ENCODE peak calls at places on chromosomes 11 and 22, in six cellular contexts. B is IMR-90, L is H9, H is neuronal stem cell, P is mesendoderm, C is H1. G is an unnamed sample.

GRCh38 chr11:19642185-19642591 is 70.4 kb upstream of the NAV2 start:
- DNase-seq in L (no peak), C (no peak), B (no peak), H (no peak), P (no peak), G (no peak)

GRCh38 chr11:2315395-2316168 is 13.8 kb downstream of the TSPAN32 start:
- DNase-seq in H (no peak), B (no peak), P (no peak), L (no peak), C (no peak), G (no peak)

GRCh38 chr11:129148487-129148886 is 43.6 kb downstream of the ARHGAP32 start:
- DNase-seq in L (no peak), B (no peak), C (no peak), P (peak), H (no peak), G (no peak)

GRCh38 chr22:31269892-31270574 is 22.3 kb downstream of the PIK3IP1 start:
- DNase-seq in H (no peak), C (no peak), L (peak), P (peak), B (no peak), G (no peak)

GRCh38 chr22:43776081-43776670 is 35.9 kb downstream of the EFCAB6 start:
- DNase-seq in L (no peak), C (no peak), P (no peak), H (no peak), B (peak), G (no peak)

GRCh38 chr11:131495417-131495816 is 125.0 kb downstream of the NTM start:
- DNase-seq in C (no peak), P (no peak), B (no peak), L (no peak), H (no peak), G (no peak)

GRCh38 chr11:133832096-133833081 is 12.9 kb downstream of the SPATA19 start:
- DNase-seq in P (no peak), L (no peak), C (peak), B (no peak), H (no peak), G (no peak)

GRCh38 chr22:31743871-31744270 is 6.1 kb downstream of the PRR14L start:
- DNase-seq in L (no peak), H (no peak), P (no peak), B (no peak), C (no peak), G (no peak)

GRCh38 chr11:105867742-105868141 is 154.3 kb downstream of the MSANTD4 start:
- DNase-seq in C (no peak), P (no peak), H (no peak), L (no peak), B (peak), G (no peak)

GRCh38 chr22:41873391-41873790 is 40.5 kb downstream of the SREBF2 start:
- DNase-seq in H (no peak), P (no peak), B (no peak), C (no peak), L (no peak), G (no peak)

GRCh38 chr22:22558972-22559603 is at the start of gene PRAME:
- DNase-seq in C (peak), B (peak), L (peak), P (peak), H (peak), G (peak)

GRCh38 chr11:1453611-1454386 is 32.8 kb downstream of the MOB2 start:
- DNase-seq in C (peak), B (no peak), P (peak), L (peak), H (no peak), G (no peak)

GRCh38 chr22:42960146-42960509 is 54.8 kb downstream of the PACSIN2 start:
- DNase-seq in P (no peak), C (no peak), H (no peak), B (peak), L (no peak), G (no peak)

GRCh38 chr11:70270877-70271634 is 566 bp downstream of the PPFIA1 start:
- DNase-seq in L (peak), B (peak), H (peak), P (peak), C (peak), G (peak)

GRCh38 chr11:111727431-111727830 is 38.8 kb downstream of the PPP2R1B start:
- DNase-seq in P (no peak), C (no peak), L (no peak), H (no peak), B (no peak), G (no peak)

GRCh38 chr11:31262761-31263160 is 106.8 kb downstream of the DCDC1 start:
- DNase-seq in P (no peak), L (no peak), H (no peak), C (no peak), B (peak), G (no peak)

GRCh38 chr11:80350541-80350940 is 909.7 kb upstream of the TENM4 start:
- DNase-seq in B (no peak), L (no peak), P (no peak), H (no peak), C (no peak), G (no peak)

GRCh38 chr11:67379061-67380058 is 6.0 kb upstream of the CLCF1 start:
- DNase-seq in L (no peak), H (no peak), P (no peak), B (no peak), C (no peak), G (peak)

GRCh38 chr22:25518000-25518663 is 46.3 kb upstream of the GRK3 start:
- DNase-seq in C (no peak), L (no peak), H (no peak), B (no peak), P (no peak), G (no peak)
- H2BK15ac ChIP-seq in C (no peak), L (no peak), H (no peak), B (no peak), P (no peak), G (no peak)

DNA sequence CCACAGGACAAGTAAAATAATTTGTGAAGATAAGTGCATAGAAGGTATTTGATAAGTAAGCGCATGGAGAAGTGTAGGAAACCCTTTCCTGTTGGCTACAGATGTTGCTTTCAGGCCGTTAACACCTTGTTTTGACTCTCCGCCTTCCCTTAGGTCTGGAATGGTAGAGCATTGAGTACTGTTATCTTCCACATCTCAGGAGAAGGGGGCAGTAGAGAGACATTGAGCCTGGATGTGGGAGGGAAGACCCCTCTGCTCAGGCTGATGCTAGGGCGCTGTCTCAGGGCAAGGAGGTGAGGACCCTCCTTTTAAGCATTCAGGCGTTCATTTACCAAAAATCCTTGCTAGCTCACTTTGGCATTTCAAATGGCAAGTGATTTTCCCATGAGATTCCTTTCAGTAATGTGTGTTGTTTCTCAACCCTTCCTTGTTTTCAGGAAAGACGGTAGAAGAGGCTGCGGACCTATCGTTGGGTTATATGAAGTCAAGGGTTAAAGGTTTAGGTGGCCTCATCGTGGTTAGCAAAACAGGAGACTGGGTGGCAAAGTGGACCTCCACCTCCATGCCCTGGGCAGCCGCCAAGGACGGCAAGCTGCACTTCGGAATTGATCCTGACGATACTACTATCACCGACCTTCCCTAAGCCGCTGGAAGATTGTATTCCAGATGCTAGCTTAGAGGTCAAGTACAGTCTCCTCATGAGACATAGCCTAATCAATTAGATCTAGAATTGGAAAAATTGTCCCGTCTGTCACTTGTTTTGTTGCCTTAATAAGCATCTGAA is 27.0 kb upstream of the SCGB1A1 start:
- DNase-seq in L (no peak), B (no peak), P (peak), H (no peak), C (no peak), G (no peak)
- H2BK15ac ChIP-seq in L (no peak), B (no peak), P (no peak), H (no peak), C (no peak), G (no peak)

DNA sequence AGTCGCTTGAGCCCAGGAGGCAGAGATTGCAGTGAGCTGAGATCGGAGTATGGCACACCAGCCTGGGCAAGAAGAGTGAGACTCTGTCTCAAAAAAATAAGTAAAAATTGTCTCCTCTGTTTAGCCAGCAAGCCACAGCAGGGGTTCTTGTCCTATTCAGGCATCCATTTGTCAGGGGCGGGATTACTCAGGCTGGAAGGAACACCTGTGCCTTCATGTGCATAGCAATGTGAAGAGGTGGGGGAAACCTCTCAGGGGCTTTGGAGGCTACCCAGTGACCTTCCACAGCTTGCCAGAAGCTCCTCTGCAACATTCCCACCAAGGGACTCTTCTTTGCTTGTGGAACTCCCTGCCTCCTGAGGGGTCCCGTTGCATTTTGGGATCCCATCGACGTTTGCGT is 63.3 kb downstream of the FBLN1 start:
- DNase-seq in L (peak), B (no peak), H (no peak), P (no peak), C (no peak), G (no peak)
- H2BK15ac ChIP-seq in L (no peak), B (no peak), H (no peak), P (no peak), C (no peak), G (no peak)

GRCh38 chr11:47539681-47540039 is 13.3 kb downstream of the CELF1 start:
- DNase-seq in P (no peak), H (no peak), L (no peak), C (no peak), B (no peak), G (no peak)

GRCh38 chr11:47545298-47545697 is 7.6 kb downstream of the CELF1 start:
- DNase-seq in H (no peak), L (no peak), C (no peak), P (no peak), B (no peak), G (no peak)

GRCh38 chr11:47536925-47537324 is 16.0 kb downstream of the CELF1 start:
- DNase-seq in H (no peak), B (no peak), L (no peak), P (no peak), C (no peak), G (no peak)

GRCh38 chr11:47538741-47539575 is 14.0 kb downstream of the CELF1 start:
- DNase-seq in L (no peak), P (no peak), C (no peak), H (no peak), B (no peak), G (no peak)

DNA sequence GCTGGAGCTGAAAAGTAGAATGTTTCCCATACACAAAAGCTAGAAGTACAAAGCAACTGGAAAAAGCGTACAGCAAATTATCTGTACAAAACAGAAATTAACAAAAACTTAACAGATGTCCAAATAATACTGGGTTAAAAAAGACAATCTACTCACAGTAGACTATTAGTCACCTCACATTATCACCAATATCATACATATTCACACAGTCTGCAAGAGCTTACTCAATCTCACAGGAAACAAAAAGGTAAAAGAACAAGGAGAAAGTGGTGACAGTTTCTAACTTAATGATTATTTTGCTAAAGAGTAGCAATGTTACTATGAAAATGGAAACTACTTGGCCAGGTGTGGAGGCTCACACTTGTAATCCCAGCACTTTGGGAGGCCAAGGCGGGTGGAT is 11.9 kb downstream of the CELF1 start:
- DNase-seq in P (no peak), C (no peak), L (no peak), H (no peak), B (no peak), G (no peak)
- H2BK15ac ChIP-seq in P (no peak), C (no peak), L (no peak), H (no peak), B (no peak), G (no peak)

GRCh38 chr22:37972527-37972926 is 11.8 kb downstream of the SOX10 start:
- DNase-seq in L (no peak), B (no peak), H (no peak), C (no peak), P (no peak), G (no peak)
- H2BK15ac ChIP-seq in L (no peak), B (no peak), H (no peak), C (peak), P (no peak), G (no peak)

DNA sequence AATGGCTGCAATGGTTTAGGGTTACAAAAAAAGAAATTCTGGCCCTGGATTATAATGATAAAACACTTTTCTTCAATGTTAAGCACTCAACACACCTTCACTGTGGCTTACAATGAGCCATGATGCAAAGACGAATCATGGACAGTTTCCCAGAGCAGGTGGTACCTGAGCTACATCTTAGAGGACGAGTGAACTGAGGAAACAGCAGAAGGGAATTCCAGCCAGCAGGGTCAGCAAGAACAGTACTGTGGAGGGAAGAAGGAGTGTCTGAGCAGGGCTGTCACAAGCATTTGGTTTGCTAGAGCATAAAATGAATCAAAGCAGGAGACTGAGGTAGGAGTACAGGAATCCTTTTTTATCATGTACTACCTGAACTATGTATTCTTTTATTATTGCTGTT is 332.8 kb upstream of the C11orf87 start:
- DNase-seq in P (no peak), B (no peak), C (no peak), H (no peak), L (no peak), G (no peak)
- H2BK15ac ChIP-seq in P (no peak), B (no peak), C (no peak), H (no peak), L (no peak), G (no peak)

DNA sequence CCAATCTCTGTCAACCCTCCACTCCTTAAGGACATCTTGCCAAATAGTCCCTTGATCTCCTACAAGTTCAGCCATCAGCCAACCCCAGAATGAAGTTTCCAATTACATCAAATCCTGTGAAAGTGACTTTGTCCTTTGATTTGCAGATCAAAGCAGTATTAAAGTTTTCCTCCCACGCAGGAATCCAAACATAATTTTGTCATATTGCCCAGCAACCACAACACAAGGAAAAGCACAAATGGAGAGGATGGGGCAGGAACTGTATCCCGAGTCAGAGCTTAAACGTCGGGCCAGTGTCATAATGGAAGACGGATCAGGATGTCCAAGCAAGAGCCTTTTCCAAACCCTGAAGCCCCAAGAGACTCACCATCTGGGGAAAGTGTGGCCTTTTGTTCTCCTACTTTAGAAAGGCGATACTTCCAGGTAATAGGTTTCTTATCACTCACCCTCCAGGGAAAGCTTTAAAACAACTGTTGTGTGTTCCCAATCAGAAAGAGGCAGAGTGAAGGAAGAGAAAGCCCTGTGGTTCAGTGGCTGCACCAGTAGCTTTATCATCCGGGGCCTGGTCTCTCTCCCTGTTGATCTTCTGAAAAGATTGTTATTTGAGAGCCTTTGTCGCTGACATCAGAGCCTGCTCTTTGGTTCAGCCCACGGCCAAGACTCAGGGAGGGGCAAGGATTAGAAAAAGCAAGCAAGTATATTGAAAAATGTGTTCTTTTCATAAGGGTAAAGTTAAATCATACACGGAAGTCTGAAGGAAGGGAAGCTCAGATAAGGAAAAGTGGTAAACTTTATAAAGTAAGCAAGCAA is 41.7 kb downstream of the EXPH5 start:
- DNase-seq in L (no peak), B (peak), P (peak), H (no peak), C (peak), G (no peak)
- H2BK15ac ChIP-seq in L (no peak), B (peak), P (no peak), H (no peak), C (no peak), G (no peak)

G was measured in mesenchymal stem cell.